ENCODE peak calls at places on chromosome 17, in four cellular contexts. Q is head of caudate nucleus, I is GM13976, C is HTR-8/SVneo. X is an unnamed sample.
A peak's percentile ranks its signal among the peaks of the same experiment; 100 is the strongest.

GRCh38 chr17:18377437-18378204 is at the start of gene EVPLL:
- DNase-seq in Q (no peak), I (peak; percentile 12), C (no peak), X (no peak)

GRCh38 chr17:9206160-9206988 is 185.1 kb downstream of the NTN1 start:
- DNase-seq in Q (no peak), C (no peak), I (no peak), X (no peak)

GRCh38 chr17:35372846-35373531 is 432 bp downstream of the SLFN11 start:
- DNase-seq in Q (no peak), C (no peak), I (no peak), X (no peak)

GRCh38 chr17:75047398-75048098 is 523 bp downstream of the KCTD2 start:
- DNase-seq in I (peak; percentile 52), C (no peak), Q (no peak), X (no peak)

GRCh38 chr17:38724337-38724988 is 5.7 kb upstream of the CISD3 start:
- DNase-seq in Q (peak; percentile 94), C (no peak), I (no peak), X (peak; percentile 67)

GRCh38 chr17:38654411-38655398 is 20.1 kb downstream of the EPOP start:
- DNase-seq in I (peak; percentile 76), Q (no peak), C (no peak), X (no peak)

GRCh38 chr17:12409082-12409481 is 256.6 kb upstream of the MYOCD start:
- DNase-seq in Q (no peak), I (no peak), C (no peak), X (no peak)

GRCh38 chr17:57554826-57555635 is 190.1 kb downstream of the CCDC182 start:
- DNase-seq in I (no peak), C (no peak), Q (no peak), X (no peak)

GRCh38 chr17:12388206-12388605 is 277.5 kb upstream of the MYOCD start:
- DNase-seq in Q (no peak), I (no peak), C (peak; percentile 21), X (no peak)

GRCh38 chr17:4967539-4968165 is at the start of gene SPAG7:
- DNase-seq in Q (peak; percentile 95), C (peak; percentile 93), I (peak; percentile 97), X (peak; percentile 98)

GRCh38 chr17:17975441-17975840 is 2.8 kb downstream of the DRC3 start:
- DNase-seq in I (no peak), C (no peak), Q (no peak), X (no peak)

GRCh38 chr17:78263063-78263735 is 31.8 kb downstream of the TMEM235 start:
- DNase-seq in I (no peak), C (no peak), Q (no peak), X (no peak)

GRCh38 chr17:53722407-53722806 is 100.3 kb upstream of the KIF2B start:
- DNase-seq in C (peak; percentile 86), Q (no peak), I (no peak), X (no peak)

GRCh38 chr17:6786618-6787017 is 10.6 kb downstream of the FBXO39 start:
- DNase-seq in C (no peak), I (no peak), Q (no peak), X (no peak)

GRCh38 chr17:65181237-65182061 is 44.3 kb downstream of the RGS9 start:
- DNase-seq in C (no peak), I (peak; percentile 79), Q (no peak), X (no peak)

GRCh38 chr17:82065193-82065637 is 389 bp downstream of the DUS1L start:
- DNase-seq in I (no peak), Q (no peak), C (peak; percentile 27), X (no peak)

GRCh38 chr17:11031787-11032186 is 193.9 kb upstream of the PIRT start:
- DNase-seq in I (no peak), Q (no peak), C (no peak), X (no peak)

GRCh38 chr17:59706900-59707181 is 389 bp downstream of the PTRH2 start:
- DNase-seq in C (no peak), Q (no peak), I (no peak), X (no peak)

GRCh38 chr17:1830288-1830687 is 483 bp downstream of the RPA1 start:
- DNase-seq in I (no peak), C (peak; percentile 29), Q (no peak), X (peak; percentile 48)

GRCh38 chr17:14301761-14302401 is 1.0 kb downstream of the HS3ST3B1 start:
- DNase-seq in C (peak; percentile 13), I (peak; percentile 54), Q (no peak), X (peak; percentile 79)

GRCh38 chr17:83010323-83011200 is 68.8 kb upstream of the METRNL start:
- DNase-seq in C (no peak), I (peak; percentile 25), Q (no peak), X (no peak)

GRCh38 chr17:40015005-40015997 is at the start of gene CSF3:
- DNase-seq in Q (no peak), C (no peak), I (no peak), X (no peak)

GRCh38 chr17:13415877-13416416 is 185.8 kb downstream of the HS3ST3A1 start:
- DNase-seq in C (peak; percentile 17), Q (no peak), I (no peak), X (no peak)

GRCh38 chr17:20116683-20117309 is 107.6 kb downstream of the SPECC1 start:
- DNase-seq in I (peak; percentile 58), C (peak; percentile 63), Q (peak; percentile 39), X (peak; percentile 50)